ENCODE peak calls at places on chromosomes 12 and 14, in six cellular contexts. A is H1, K is HepG2, Y is GM12878, W is K562, E is GM12891. F is an unnamed sample.

GRCh38 chr12:104285740-104286537 is 17.6 kb upstream of the EID3 start:
- DNase-seq in Y (no peak), K (no peak), A (no peak), E (no peak), W (no peak), F (no peak)

GRCh38 chr12:76470028-76470939 is 89.3 kb downstream of the OSBPL8 start:
- DNase-seq in Y (peak), A (no peak), K (no peak), E (no peak), W (peak), F (no peak)

GRCh38 chr12:46722737-46723136 is 103.1 kb downstream of the SLC38A4 start:
- DNase-seq in E (no peak), W (no peak), K (no peak), Y (no peak), A (no peak), F (no peak)

GRCh38 chr12:111437816-111438454 is 32.2 kb downstream of the SH2B3 start:
- DNase-seq in W (no peak), K (no peak), Y (no peak), E (no peak), A (no peak), F (no peak)

GRCh38 chr12:75488553-75488952 is 8.0 kb downstream of the GLIPR1 start:
- DNase-seq in Y (no peak), K (peak), E (no peak), A (no peak), W (peak), F (no peak)

GRCh38 chr14:37595809-37596595 is 573 bp downstream of the TTC6 start:
- DNase-seq in Y (no peak), K (peak), A (peak), E (no peak), W (peak), F (no peak)

GRCh38 chr12:51524386-51524901 is 66.6 kb upstream of the SCN8A start:
- DNase-seq in E (no peak), Y (no peak), W (no peak), K (no peak), A (no peak), F (no peak)

GRCh38 chr12:109232731-109233130 is 76.4 kb downstream of the FOXN4 start:
- DNase-seq in K (no peak), E (no peak), A (no peak), W (no peak), Y (no peak), F (no peak)

GRCh38 chr12:71710276-71711125 is 24.6 kb downstream of the TMEM19 start:
- DNase-seq in E (no peak), K (peak), W (no peak), A (no peak), Y (no peak), F (no peak)

GRCh38 chr12:58639323-58639934 is 280.9 kb downstream of the LRIG3 start:
- DNase-seq in A (no peak), W (no peak), Y (no peak), E (no peak), K (no peak), F (no peak)

GRCh38 chr14:92711976-92712653 is 36.3 kb downstream of the LGMN start:
- DNase-seq in A (no peak), E (no peak), K (no peak), Y (no peak), W (no peak), F (no peak)

GRCh38 chr14:68978550-68978911 is 571 bp downstream of the ACTN1 start:
- DNase-seq in A (peak), E (peak), K (no peak), W (peak), Y (no peak), F (no peak)

GRCh38 chr12:120972870-120973543 is 5.3 kb upstream of the HNF1A start:
- DNase-seq in Y (no peak), W (no peak), E (no peak), K (peak), A (no peak), F (no peak)

GRCh38 chr12:114408415-114408814 is 2.5 kb upstream of the TBX5 start:
- DNase-seq in K (no peak), A (no peak), E (no peak), Y (no peak), W (no peak), F (no peak)

GRCh38 chr12:6535697-6535946 is 1.3 kb downstream of the GAPDH start:
- DNase-seq in A (no peak), E (no peak), W (no peak), Y (no peak), K (no peak), F (no peak)

GRCh38 chr14:95649230-95649629 is 37.0 kb upstream of the TCL1B start:
- DNase-seq in K (peak), A (no peak), W (no peak), Y (no peak), E (no peak), F (no peak)

GRCh38 chr14:59474172-59474571 is 9.0 kb upstream of the GPR135 start:
- DNase-seq in W (no peak), K (no peak), E (no peak), A (no peak), Y (no peak), F (no peak)

GRCh38 chr12:26689281-26689841 is 143.6 kb downstream of the ITPR2 start:
- DNase-seq in W (no peak), A (no peak), E (no peak), Y (no peak), K (peak), F (no peak)

GRCh38 chr12:113366827-113367226 is 8.4 kb downstream of the PLBD2 start:
- DNase-seq in A (no peak), W (no peak), E (no peak), K (no peak), Y (no peak), F (no peak)

GRCh38 chr12:19198272-19198671 is 68.7 kb downstream of the PLEKHA5 start:
- DNase-seq in W (no peak), K (no peak), A (no peak), E (no peak), Y (no peak), F (no peak)

GRCh38 chr12:27511031-27511722 is 12.8 kb upstream of the PPFIBP1 start:
- DNase-seq in E (no peak), A (no peak), W (no peak), K (no peak), Y (no peak), F (no peak)

GRCh38 chr14:38828183-38828877 is 274.7 kb downstream of the SEC23A start:
- DNase-seq in K (no peak), A (no peak), W (no peak), Y (no peak), E (no peak), F (no peak)

GRCh38 chr12:46209914-46210834 is 58.7 kb downstream of the SLC38A1 start:
- DNase-seq in E (no peak), A (no peak), W (no peak), Y (peak), K (peak), F (no peak)

GRCh38 chr12:7638764-7639570 is 26.7 kb downstream of the APOBEC1 start:
- DNase-seq in E (peak), W (peak), Y (peak), A (peak), K (peak), F (peak)

GRCh38 chr12:117680311-117680710 is 288.5 kb downstream of the KSR2 start:
- DNase-seq in K (no peak), A (no peak), Y (no peak), E (no peak), W (no peak), F (no peak)

GRCh38 chr12:125773033-125773432 is 707.8 kb downstream of the AACS start:
- DNase-seq in K (peak), Y (no peak), W (peak), A (peak), E (no peak), F (peak)

GRCh38 chr14:32602699-32603098 is 273.6 kb downstream of the AKAP6 start:
- DNase-seq in Y (no peak), K (no peak), A (no peak), E (no peak), W (no peak), F (no peak)

GRCh38 chr14:51865953-51866747 is 5.7 kb downstream of the GNG2 start:
- DNase-seq in W (no peak), E (no peak), K (no peak), A (no peak), Y (no peak), F (no peak)

GRCh38 chr12:48197549-48197966 is 5.5 kb downstream of the OR10AD1 start:
- DNase-seq in E (no peak), A (no peak), K (no peak), W (peak), Y (peak), F (no peak)

GRCh38 chr12:94263905-94264655 is 115.7 kb downstream of the PLXNC1 start:
- DNase-seq in E (no peak), A (peak), W (no peak), Y (no peak), K (no peak), F (no peak)

GRCh38 chr12:51059086-51059485 is 11.0 kb downstream of the LETMD1 start:
- DNase-seq in Y (no peak), A (no peak), W (no peak), K (no peak), E (no peak), F (no peak)

GRCh38 chr12:72471806-72472205 is 199.6 kb downstream of the TRHDE start:
- DNase-seq in A (no peak), Y (no peak), K (no peak), W (no peak), E (no peak), F (no peak)

GRCh38 chr14:46063872-46064271 is 587.7 kb downstream of the RPL10L start:
- DNase-seq in A (no peak), Y (no peak), W (no peak), E (no peak), K (no peak), F (no peak)

GRCh38 chr12:50745861-50746260 is 18.0 kb upstream of the ATF1 start:
- DNase-seq in A (no peak), K (no peak), Y (no peak), W (no peak), E (no peak), F (no peak)

GRCh38 chr12:111216387-111217159 is 152.3 kb downstream of the PHETA1 start:
- DNase-seq in A (no peak), K (no peak), E (no peak), Y (no peak), W (no peak), F (no peak)

GRCh38 chr12:67593041-67593870 is 55.3 kb upstream of the DYRK2 start:
- DNase-seq in W (no peak), A (no peak), Y (no peak), K (no peak), E (no peak), F (no peak)

GRCh38 chr14:24297190-24297964 is 2.2 kb downstream of the DHRS1 start:
- DNase-seq in Y (no peak), E (no peak), K (peak), W (no peak), A (no peak), F (no peak)

GRCh38 chr12:14601692-14602091 is 34.0 kb upstream of the PLBD1 start:
- DNase-seq in Y (no peak), E (no peak), A (no peak), K (no peak), W (no peak), F (no peak)

GRCh38 chr12:132236129-132236929 is 92.1 kb downstream of the NOC4L start:
- DNase-seq in W (no peak), K (no peak), E (no peak), Y (no peak), A (no peak), F (no peak)

GRCh38 chr12:80187660-80188090 is 88.3 kb downstream of the OTOGL start:
- DNase-seq in A (no peak), W (no peak), K (no peak), Y (peak), E (no peak), F (no peak)

GRCh38 chr12:11648514-11649412 is 711 bp upstream of the ETV6 start:
- DNase-seq in W (peak), Y (peak), E (peak), K (peak), A (peak), F (peak)
- TF ChIP-seq POLR2A in W (peak), Y (peak), E (peak), K (peak), A (peak), F (peak)

DNA sequence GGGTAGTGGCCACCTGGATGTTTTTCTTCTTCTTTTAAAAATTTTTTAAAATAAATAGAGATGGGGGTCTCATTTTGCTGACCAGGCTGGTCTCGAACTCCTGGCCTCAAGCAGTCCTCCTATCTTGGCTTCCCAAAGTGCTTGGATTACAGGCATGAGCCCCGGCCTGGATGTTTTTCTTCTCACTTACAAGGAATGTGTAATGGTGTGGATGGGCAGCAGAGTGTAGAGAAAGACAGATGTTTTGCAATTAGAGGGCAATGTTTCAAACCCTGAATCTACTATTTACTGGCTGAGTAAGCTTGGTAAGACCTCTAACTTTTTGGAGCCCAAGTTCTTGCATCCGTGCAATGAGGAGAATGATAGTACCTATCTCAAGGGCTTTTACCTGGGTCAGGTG is 48.1 kb downstream of the ADCK1 start:
- DNase-seq in W (no peak), Y (no peak), K (no peak), A (no peak), E (no peak), F (no peak)
- TF ChIP-seq TAF1 in W (no peak), Y (no peak), K (no peak), A (no peak), E (no peak), F (no peak)

DNA sequence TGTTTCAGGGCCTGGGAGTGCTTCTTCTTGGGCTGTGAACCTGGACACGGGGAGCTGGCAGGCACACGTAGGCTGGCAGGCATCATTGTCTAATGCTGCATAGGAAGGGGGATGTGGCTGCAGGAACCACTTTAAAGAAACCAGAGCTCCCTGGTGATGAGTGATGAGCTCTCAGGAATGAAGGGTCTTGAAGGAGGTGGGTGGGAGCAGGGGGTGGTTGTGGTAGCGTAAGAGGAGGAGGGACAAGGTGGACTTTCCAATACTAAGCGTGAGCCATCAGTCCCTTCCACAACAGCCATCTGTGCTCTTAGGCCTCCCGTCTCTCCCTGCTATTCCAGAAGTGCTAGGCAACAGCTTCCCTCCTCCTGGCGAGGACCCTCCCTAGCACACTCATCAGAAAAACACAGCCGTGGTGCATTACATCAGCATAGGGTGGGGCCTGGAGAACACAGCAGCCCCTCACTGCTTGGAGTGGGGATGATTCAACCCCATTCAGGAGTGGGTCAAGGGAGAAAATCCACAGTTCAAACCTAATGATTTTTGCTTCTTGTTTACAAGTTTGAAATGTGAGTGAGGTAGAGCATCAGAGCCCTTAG is 356.2 kb upstream of the DDHD1 start:
- DNase-seq in K (no peak), A (no peak), Y (no peak), W (no peak), E (no peak), F (no peak)
- TF ChIP-seq POLR2AphosphoS5 in K (no peak), A (no peak), Y (no peak), W (no peak), E (no peak), F (no peak)

GRCh38 chr14:55099741-55100140 is 29.3 kb upstream of the LGALS3 start:
- DNase-seq in K (no peak), A (no peak), Y (no peak), W (no peak), E (no peak), F (no peak)

GRCh38 chr14:55104051-55104954 is 24.7 kb upstream of the LGALS3 start:
- DNase-seq in W (no peak), E (no peak), A (no peak), Y (no peak), K (no peak), F (no peak)

GRCh38 chr14:55101698-55102097 is 27.4 kb upstream of the LGALS3 start:
- DNase-seq in E (no peak), K (no peak), Y (no peak), A (no peak), W (no peak), F (no peak)

GRCh38 chr14:55103005-55103640 is 25.9 kb upstream of the LGALS3 start:
- DNase-seq in K (peak), Y (peak), W (peak), A (peak), E (no peak), F (peak)

GRCh38 chr14:55102141-55102547 is 26.9 kb upstream of the LGALS3 start:
- DNase-seq in Y (peak), E (no peak), K (peak), W (no peak), A (no peak), F (no peak)
- TF ChIP-seq POLR2A in Y (peak), E (no peak), K (peak), W (no peak), A (no peak), F (peak)

DNA sequence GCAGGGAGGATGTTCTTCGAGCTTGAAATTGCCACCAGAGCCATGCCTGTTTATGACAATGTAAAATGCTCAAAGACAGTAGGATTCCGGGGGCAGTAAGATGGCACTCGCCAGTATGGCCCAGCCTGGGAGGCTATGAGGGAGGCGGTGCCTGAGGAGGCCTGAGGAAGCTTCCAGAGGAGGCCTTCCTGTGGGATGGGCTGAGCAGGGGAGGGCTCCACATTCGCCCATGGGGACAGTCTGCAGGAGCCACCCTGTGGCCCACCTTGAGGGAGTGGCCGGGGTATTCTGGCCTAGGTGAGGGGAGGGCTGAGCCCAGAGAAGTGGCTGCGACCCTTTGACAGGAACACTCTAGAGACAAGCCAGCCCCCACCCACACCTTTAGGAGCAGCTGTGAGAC is 50.7 kb downstream of the IQSEC3 start:
- DNase-seq in E (no peak), A (no peak), Y (no peak), W (no peak), K (no peak), F (no peak)
- TF ChIP-seq TAF1 in E (no peak), A (no peak), Y (no peak), W (no peak), K (no peak), F (no peak)